ENCODE peak calls at places on chromosomes 5 and 9, in six cellular contexts. C is right lobe of liver, S is uterus, F is cardiac muscle cell, T is OCI-LY7, L is left lung. U is an unnamed sample. For H3K4me1, the result is how much of the 10 kb centered on the place peaks cover.

GRCh38 chr5:31864015-31864414 is 225.1 kb downstream of the PDZD2 start:
- DNase-seq in C (no peak), S (no peak), F (no peak), T (no peak), L (no peak), U (no peak)

GRCh38 chr9:6142816-6143454 is 72.7 kb upstream of the IL33 start:
- DNase-seq in C (no peak), S (no peak), F (no peak), T (no peak), L (no peak), U (no peak)

GRCh38 chr5:122999947-123000563 is 36.5 kb downstream of the PPIC start:
- DNase-seq in C (peak), S (no peak), F (peak), T (peak), L (no peak), U (peak)

GRCh38 chr5:82031220-82032119 is 59.6 kb downstream of the ATG10 start:
- DNase-seq in C (no peak), S (no peak), F (no peak), T (no peak), L (no peak), U (no peak)

GRCh38 chr9:76459691-76460635 is 981 bp downstream of the GCNT1 start:
- DNase-seq in C (peak), S (peak), F (peak), T (peak), L (peak), U (peak)

GRCh38 chr5:178439411-178440162 is 150.6 kb downstream of the COL23A1 start:
- DNase-seq in C (no peak), S (no peak), F (no peak), T (no peak), L (no peak), U (no peak)

GRCh38 chr5:147949711-147950573 is 43.6 kb upstream of the C5orf46 start:
- DNase-seq in C (no peak), S (no peak), F (peak), T (peak), L (no peak), U (no peak)

GRCh38 chr5:159620853-159621540 is 290.7 kb upstream of the IL12B start:
- DNase-seq in C (no peak), S (no peak), F (no peak), T (no peak), L (no peak), U (no peak)

GRCh38 chr5:60340965-60341471 is 358.9 kb downstream of the DEPDC1B start:
- DNase-seq in C (no peak), S (no peak), F (no peak), T (no peak), L (no peak), U (no peak)

GRCh38 chr5:170628028-170628427 is 124.2 kb downstream of the KCNIP1 start:
- DNase-seq in C (no peak), S (no peak), F (no peak), T (no peak), L (no peak), U (no peak)

GRCh38 chr5:169650701-169651331 is 13.7 kb downstream of the DOCK2 start:
- DNase-seq in C (no peak), S (no peak), F (no peak), T (peak), L (no peak), U (no peak)

GRCh38 chr9:2691212-2691611 is 26.1 kb upstream of the KCNV2 start:
- DNase-seq in C (no peak), S (no peak), F (no peak), T (no peak), L (no peak), U (no peak)

GRCh38 chr5:144328505-144328904 is 157.8 kb downstream of the KCTD16 start:
- DNase-seq in C (no peak), S (no peak), F (no peak), T (no peak), L (no peak), U (no peak)

GRCh38 chr9:134700636-134701350 is 59.2 kb downstream of the COL5A1 start:
- DNase-seq in C (no peak), S (no peak), F (no peak), T (no peak), L (no peak), U (no peak)

GRCh38 chr5:40559306-40559705 is 120.4 kb upstream of the PTGER4 start:
- DNase-seq in C (no peak), S (no peak), F (no peak), T (no peak), L (no peak), U (no peak)

GRCh38 chr9:95284152-95284551 is 33.4 kb downstream of the FANCC start:
- DNase-seq in C (no peak), S (no peak), F (no peak), T (no peak), L (no peak), U (no peak)

GRCh38 chr9:113573959-113574352 is 110.4 kb downstream of the RGS3 start:
- DNase-seq in C (no peak), S (no peak), F (no peak), T (no peak), L (no peak), U (no peak)
- H3K27ac ChIP-seq in C (no peak), S (no peak), F (peak), T (no peak), L (no peak), U (no peak)

DNA sequence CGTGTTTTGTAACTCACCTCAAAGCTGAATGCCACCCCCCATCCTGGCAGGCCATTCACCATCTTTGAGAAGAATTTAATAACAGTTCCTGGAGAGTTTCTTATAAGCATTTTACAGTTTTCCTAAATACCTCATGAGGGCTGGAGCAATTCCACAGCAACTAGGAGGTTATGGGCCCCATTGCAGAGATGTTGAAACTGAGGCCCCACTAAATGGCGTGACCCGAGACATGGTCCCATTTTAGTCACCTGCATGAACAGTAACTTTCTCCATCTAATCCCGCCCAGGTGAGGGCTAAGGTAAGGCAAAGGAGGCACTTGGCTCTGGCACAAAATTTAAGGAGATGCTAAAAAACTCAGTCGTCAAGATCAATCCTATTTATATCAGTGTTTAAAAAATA is 77.5 kb downstream of the PPARGC1B start:
- DNase-seq in C (no peak), S (no peak), F (no peak), T (no peak), L (no peak), U (no peak)
- H3K4me1 ChIP-seq in C (under half), S (under half), F (under half), T (under half), L (under half), U (under half)

GRCh38 chr5:88140863-88141694 is 127.6 kb downstream of the TMEM161B start:
- DNase-seq in C (peak), S (peak), F (peak), T (peak), L (peak), U (peak)
- H3K27ac ChIP-seq in C (no peak), S (peak), F (no peak), T (no peak), L (no peak), U (peak)

GRCh38 chr9:127974002-127974768 is 6.6 kb downstream of the EEIG1 start:
- DNase-seq in C (no peak), S (no peak), F (no peak), T (no peak), L (no peak), U (no peak)
- H3K4me1 ChIP-seq in C (half or more), S (under half), F (half or more), T (half or more), L (half or more), U (half or more)

DNA sequence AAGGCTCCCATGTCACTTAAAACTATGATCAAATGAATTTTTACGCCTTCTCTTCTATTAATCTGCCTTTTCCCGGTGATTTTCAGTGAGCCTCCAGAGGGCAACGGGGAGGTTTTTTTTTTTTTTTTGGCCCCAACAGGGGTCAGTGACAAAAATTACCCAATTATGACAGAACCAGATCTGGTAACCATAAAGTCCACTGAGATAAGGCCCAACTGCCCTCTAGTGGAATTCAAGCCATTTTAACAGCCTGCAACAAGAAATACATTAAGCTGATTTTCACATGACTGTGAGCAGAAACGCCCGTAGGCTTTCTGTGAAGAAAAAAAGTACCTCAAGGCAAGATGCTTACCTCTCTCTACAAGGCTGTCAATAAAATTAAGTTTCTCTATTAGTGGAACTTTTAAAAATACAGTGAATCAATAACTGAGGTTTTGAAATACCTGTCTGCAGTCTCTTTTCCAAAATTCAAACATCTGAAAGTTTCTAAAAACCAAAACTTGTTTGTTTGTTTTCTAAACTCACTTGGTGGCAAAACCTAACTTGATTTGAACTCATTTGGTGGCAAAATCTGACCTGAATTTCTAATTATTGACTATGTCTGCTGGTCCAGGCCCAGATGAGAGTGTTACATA is 49.7 kb upstream of the FST start:
- DNase-seq in C (no peak), S (no peak), F (peak), T (peak), L (no peak), U (no peak)
- H3K27ac ChIP-seq in C (no peak), S (no peak), F (no peak), T (no peak), L (no peak), U (no peak)

DNA sequence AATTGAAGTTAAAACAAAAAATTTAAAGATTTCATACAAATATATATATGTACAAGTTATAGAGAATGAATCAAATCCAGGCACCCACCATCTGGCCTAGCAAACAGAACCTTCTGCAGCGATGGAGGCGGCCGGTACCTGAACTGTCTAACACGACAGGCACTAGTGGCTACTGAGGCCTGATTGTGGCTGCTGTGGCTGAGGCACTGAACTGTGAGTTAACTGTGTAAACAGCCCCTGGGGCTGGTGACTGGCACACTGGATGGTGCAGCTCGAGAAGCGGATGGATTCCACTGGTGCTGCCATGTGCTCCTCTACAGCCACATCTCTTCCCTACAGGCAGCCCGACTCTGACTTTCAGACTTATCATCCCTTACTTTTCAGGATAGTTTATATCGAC is 82.4 kb downstream of the RAPGEF1 start:
- DNase-seq in C (no peak), S (no peak), F (no peak), T (peak), L (no peak), U (no peak)
- H3K4me1 ChIP-seq in C (under half), S (under half), F (under half), T (half or more), L (under half), U (half or more)

DNA sequence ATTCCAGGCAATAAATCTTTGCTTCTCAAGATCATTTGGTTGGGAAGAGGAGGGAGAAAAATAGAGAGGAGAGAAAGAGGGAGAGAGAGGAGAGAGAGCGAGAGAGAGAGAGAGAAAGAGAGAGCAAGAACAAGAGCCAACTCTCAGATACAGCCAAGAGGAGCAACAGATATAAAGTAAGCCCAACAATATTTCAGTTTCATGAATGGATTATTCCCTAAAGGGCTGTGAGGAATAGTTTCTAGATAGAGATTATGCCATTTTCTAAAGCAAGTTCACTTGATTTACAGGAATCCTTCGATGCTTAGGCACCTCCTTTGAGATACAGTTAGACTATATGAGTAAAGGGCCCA is 126.3 kb upstream of the ANKRD55 start:
- DNase-seq in C (no peak), S (no peak), F (no peak), T (no peak), L (no peak), U (no peak)
- H3K27ac ChIP-seq in C (peak), S (peak), F (no peak), T (no peak), L (peak), U (no peak)

U was measured in upper lobe of right lung.